ENCODE peak calls at places on chromosome 1, in five cellular contexts. J is Caco-2, U is EL, Z is neural crest cell, T is NCI-H446 treated with DMSO at 0.1 percent for 48 hours. G is an unnamed sample.

GRCh38 chr1:161304927-161305871 is 4.6 kb downstream of the MPZ start:
- DNase-seq in T (no peak), U (no peak), Z (no peak), J (no peak), G (no peak)

GRCh38 chr1:2803931-2804627 is 2.6 kb upstream of the TTC34 start:
- DNase-seq in J (no peak), U (no peak), T (no peak), Z (no peak), G (no peak)

GRCh38 chr1:213381572-213382084 is 330.6 kb downstream of the RPS6KC1 start:
- DNase-seq in Z (no peak), U (no peak), T (peak), J (no peak), G (no peak)

GRCh38 chr1:31433396-31433930 is 20.4 kb downstream of the SERINC2 start:
- DNase-seq in Z (no peak), U (no peak), T (no peak), J (no peak), G (no peak)

GRCh38 chr1:70874063-70874462 is 173.6 kb downstream of the PTGER3 start:
- DNase-seq in Z (no peak), T (no peak), J (no peak), U (peak), G (no peak)

GRCh38 chr1:197615693-197616011 is 159.6 kb downstream of the DENND1B start:
- DNase-seq in T (no peak), U (no peak), Z (no peak), J (no peak), G (no peak)

GRCh38 chr1:44112486-44112885 is 6.1 kb upstream of the KLF17 start:
- DNase-seq in J (no peak), Z (no peak), U (peak), T (no peak), G (no peak)

GRCh38 chr1:222140206-222140605 is 398.3 kb upstream of the DUSP10 start:
- DNase-seq in J (no peak), U (no peak), T (no peak), Z (no peak), G (no peak)

GRCh38 chr1:56688522-56689026 is 43.5 kb downstream of the PRKAA2 start:
- DNase-seq in Z (no peak), T (no peak), U (peak), J (peak), G (peak)

GRCh38 chr1:237903961-237904360 is 13.2 kb upstream of the ZP4 start:
- DNase-seq in Z (no peak), U (no peak), T (no peak), J (no peak), G (no peak)

GRCh38 chr1:153597206-153597605 is 15.7 kb downstream of the S100A16 start:
- DNase-seq in J (no peak), T (no peak), Z (no peak), U (peak), G (no peak)

GRCh38 chr1:172411791-172412338 is 8.6 kb upstream of the C1orf105 start:
- DNase-seq in T (no peak), Z (no peak), J (no peak), U (no peak), G (no peak)

GRCh38 chr1:48665743-48666142 is 110.9 kb downstream of the BEND5 start:
- DNase-seq in T (no peak), J (no peak), Z (no peak), U (no peak), G (no peak)

GRCh38 chr1:38958967-38959366 is 17.3 kb upstream of the RHBDL2 start:
- DNase-seq in J (peak), U (peak), T (no peak), Z (no peak), G (no peak)

GRCh38 chr1:4880621-4881020 is 226.2 kb downstream of the AJAP1 start:
- DNase-seq in U (no peak), J (no peak), Z (no peak), T (no peak), G (no peak)

GRCh38 chr1:235468009-235468408 is 36.2 kb downstream of the B3GALNT2 start:
- DNase-seq in T (no peak), U (no peak), Z (no peak), J (no peak), G (no peak)

GRCh38 chr1:15485534-15486091 is 9.7 kb downstream of the CELA2B start:
- DNase-seq in U (no peak), T (no peak), J (no peak), Z (no peak), G (no peak)

GRCh38 chr1:157195521-157196244 is 57.5 kb upstream of the ETV3 start:
- DNase-seq in U (no peak), Z (no peak), T (no peak), J (no peak), G (no peak)

GRCh38 chr1:7940745-7941436 is at the start of gene TNFRSF9:
- DNase-seq in J (no peak), Z (no peak), T (no peak), U (peak), G (no peak)

GRCh38 chr1:24558902-24559791 is 3.3 kb downstream of the NCMAP start:
- DNase-seq in J (no peak), U (peak), T (no peak), Z (no peak), G (peak)

GRCh38 chr1:44784094-44785026 is 3.6 kb downstream of the BEST4 start:
- DNase-seq in U (no peak), T (no peak), J (no peak), Z (no peak), G (peak)

GRCh38 chr1:28594661-28595411 is 2.8 kb downstream of the RAB42 start:
- DNase-seq in U (peak), J (no peak), T (peak), Z (no peak), G (no peak)

GRCh38 chr1:224219011-224219611 is 36.1 kb downstream of the DEGS1 start:
- DNase-seq in U (no peak), T (no peak), Z (no peak), J (no peak), G (no peak)

GRCh38 chr1:240888039-240888786 is 276.3 kb upstream of the GREM2 start:
- DNase-seq in J (peak), T (no peak), Z (peak), U (peak), G (peak)

GRCh38 chr1:91884459-91885290 is 1.3 kb downstream of the TGFBR3 start:
- DNase-seq in Z (peak), T (no peak), U (peak), J (no peak), G (no peak)

GRCh38 chr1:228390649-228391048 is 16.0 kb downstream of the TRIM11 start:
- DNase-seq in Z (no peak), J (no peak), T (no peak), U (no peak), G (no peak)

GRCh38 chr1:154733621-154734020 is 125.6 kb upstream of the ADAR start:
- DNase-seq in J (no peak), U (no peak), T (no peak), Z (no peak), G (no peak)

GRCh38 chr1:63710776-63711175 is 63.0 kb upstream of the ROR1 start:
- DNase-seq in J (peak), U (no peak), Z (no peak), T (no peak), G (no peak)